ENCODE peak calls at places on chromosomes 5 and 9, in eight cellular contexts. One of them, this sample, is unnamed.

GRCh38 chr9:72363908-72364678 is 915 bp downstream of the ZFAND5 start:
- DNase-seq in stimulated activated CD4-positive, alpha-beta T cell treated with anti-CD3 and anti-CD28 coated beads, Interleukin-1b, Interleukin-23, amount 100 ng/mL, for 24 hours: peak
- DNase-seq in choroid plexus epithelial cell: peak
- DNase-seq in CD8-positive, alpha-beta T cell: peak
- DNase-seq in H7: peak
- DNase-seq in breast epithelium: peak
- DNase-seq in activated T-cell treated with anti-CD3 and anti-CD28 coated beads, Interleukin-2, amount 50 U/mL, for 4 hours: peak
- DNase-seq in activated effector memory CD4-positive, alpha-beta T cell treated with anti-CD3 and anti-CD28 coated beads, Interleukin-2, amount 50 U/mL, for 16 hours: peak
- DNase-seq in this sample: peak

GRCh38 chr9:98304381-98304780 is 48.9 kb upstream of the TBC1D2 start:
- DNase-seq in stimulated activated CD4-positive, alpha-beta T cell treated with anti-CD3 and anti-CD28 coated beads, Interleukin-1b, Interleukin-23, amount 100 ng/mL, for 24 hours: no peak
- DNase-seq in choroid plexus epithelial cell: no peak
- DNase-seq in CD8-positive, alpha-beta T cell: no peak
- DNase-seq in H7: no peak
- DNase-seq in breast epithelium: no peak
- DNase-seq in activated T-cell treated with anti-CD3 and anti-CD28 coated beads, Interleukin-2, amount 50 U/mL, for 4 hours: no peak
- DNase-seq in activated effector memory CD4-positive, alpha-beta T cell treated with anti-CD3 and anti-CD28 coated beads, Interleukin-2, amount 50 U/mL, for 16 hours: no peak
- DNase-seq in this sample: no peak

GRCh38 chr5:133962801-133963476 is 5.5 kb downstream of the C5orf15 start:
- DNase-seq in stimulated activated CD4-positive, alpha-beta T cell treated with anti-CD3 and anti-CD28 coated beads, Interleukin-1b, Interleukin-23, amount 100 ng/mL, for 24 hours: no peak
- DNase-seq in choroid plexus epithelial cell: peak
- DNase-seq in CD8-positive, alpha-beta T cell: no peak
- DNase-seq in H7: no peak
- DNase-seq in breast epithelium: no peak
- DNase-seq in activated T-cell treated with anti-CD3 and anti-CD28 coated beads, Interleukin-2, amount 50 U/mL, for 4 hours: no peak
- DNase-seq in activated effector memory CD4-positive, alpha-beta T cell treated with anti-CD3 and anti-CD28 coated beads, Interleukin-2, amount 50 U/mL, for 16 hours: no peak
- DNase-seq in this sample: no peak

GRCh38 chr5:68070641-68071191 is 144.8 kb upstream of the PIK3R1 start:
- DNase-seq in stimulated activated CD4-positive, alpha-beta T cell treated with anti-CD3 and anti-CD28 coated beads, Interleukin-1b, Interleukin-23, amount 100 ng/mL, for 24 hours: no peak
- DNase-seq in choroid plexus epithelial cell: no peak
- DNase-seq in CD8-positive, alpha-beta T cell: no peak
- DNase-seq in H7: no peak
- DNase-seq in breast epithelium: no peak
- DNase-seq in activated T-cell treated with anti-CD3 and anti-CD28 coated beads, Interleukin-2, amount 50 U/mL, for 4 hours: no peak
- DNase-seq in activated effector memory CD4-positive, alpha-beta T cell treated with anti-CD3 and anti-CD28 coated beads, Interleukin-2, amount 50 U/mL, for 16 hours: no peak
- DNase-seq in this sample: no peak

GRCh38 chr5:93675458-93676450 is 65.6 kb downstream of the POU5F2 start:
- DNase-seq in stimulated activated CD4-positive, alpha-beta T cell treated with anti-CD3 and anti-CD28 coated beads, Interleukin-1b, Interleukin-23, amount 100 ng/mL, for 24 hours: no peak
- DNase-seq in choroid plexus epithelial cell: no peak
- DNase-seq in CD8-positive, alpha-beta T cell: no peak
- DNase-seq in H7: no peak
- DNase-seq in breast epithelium: no peak
- DNase-seq in activated T-cell treated with anti-CD3 and anti-CD28 coated beads, Interleukin-2, amount 50 U/mL, for 4 hours: no peak
- DNase-seq in activated effector memory CD4-positive, alpha-beta T cell treated with anti-CD3 and anti-CD28 coated beads, Interleukin-2, amount 50 U/mL, for 16 hours: no peak
- DNase-seq in this sample: no peak

GRCh38 chr5:90015584-90016018 is 394.0 kb downstream of the CETN3 start:
- DNase-seq in stimulated activated CD4-positive, alpha-beta T cell treated with anti-CD3 and anti-CD28 coated beads, Interleukin-1b, Interleukin-23, amount 100 ng/mL, for 24 hours: no peak
- DNase-seq in choroid plexus epithelial cell: peak
- DNase-seq in CD8-positive, alpha-beta T cell: no peak
- DNase-seq in H7: peak
- DNase-seq in breast epithelium: no peak
- DNase-seq in activated T-cell treated with anti-CD3 and anti-CD28 coated beads, Interleukin-2, amount 50 U/mL, for 4 hours: no peak
- DNase-seq in activated effector memory CD4-positive, alpha-beta T cell treated with anti-CD3 and anti-CD28 coated beads, Interleukin-2, amount 50 U/mL, for 16 hours: no peak
- DNase-seq in this sample: peak

GRCh38 chr9:124618476-124618875 is 111.3 kb upstream of the NR5A1 start:
- DNase-seq in stimulated activated CD4-positive, alpha-beta T cell treated with anti-CD3 and anti-CD28 coated beads, Interleukin-1b, Interleukin-23, amount 100 ng/mL, for 24 hours: no peak
- DNase-seq in choroid plexus epithelial cell: no peak
- DNase-seq in CD8-positive, alpha-beta T cell: no peak
- DNase-seq in H7: no peak
- DNase-seq in breast epithelium: no peak
- DNase-seq in activated T-cell treated with anti-CD3 and anti-CD28 coated beads, Interleukin-2, amount 50 U/mL, for 4 hours: no peak
- DNase-seq in activated effector memory CD4-positive, alpha-beta T cell treated with anti-CD3 and anti-CD28 coated beads, Interleukin-2, amount 50 U/mL, for 16 hours: no peak
- DNase-seq in this sample: no peak

GRCh38 chr5:1122511-1123284 is 10.8 kb upstream of the SLC12A7 start:
- DNase-seq in stimulated activated CD4-positive, alpha-beta T cell treated with anti-CD3 and anti-CD28 coated beads, Interleukin-1b, Interleukin-23, amount 100 ng/mL, for 24 hours: no peak
- DNase-seq in choroid plexus epithelial cell: no peak
- DNase-seq in CD8-positive, alpha-beta T cell: no peak
- DNase-seq in H7: no peak
- DNase-seq in breast epithelium: no peak
- DNase-seq in activated T-cell treated with anti-CD3 and anti-CD28 coated beads, Interleukin-2, amount 50 U/mL, for 4 hours: no peak
- DNase-seq in activated effector memory CD4-positive, alpha-beta T cell treated with anti-CD3 and anti-CD28 coated beads, Interleukin-2, amount 50 U/mL, for 16 hours: no peak
- DNase-seq in this sample: no peak

GRCh38 chr5:154648706-154649105 is 106.5 kb upstream of the LARP1 start:
- DNase-seq in stimulated activated CD4-positive, alpha-beta T cell treated with anti-CD3 and anti-CD28 coated beads, Interleukin-1b, Interleukin-23, amount 100 ng/mL, for 24 hours: no peak
- DNase-seq in choroid plexus epithelial cell: peak
- DNase-seq in CD8-positive, alpha-beta T cell: no peak
- DNase-seq in H7: no peak
- DNase-seq in breast epithelium: no peak
- DNase-seq in activated T-cell treated with anti-CD3 and anti-CD28 coated beads, Interleukin-2, amount 50 U/mL, for 4 hours: no peak
- DNase-seq in activated effector memory CD4-positive, alpha-beta T cell treated with anti-CD3 and anti-CD28 coated beads, Interleukin-2, amount 50 U/mL, for 16 hours: peak
- DNase-seq in this sample: no peak

GRCh38 chr9:7983361-7983974 is 183.9 kb upstream of the DMAC1 start:
- DNase-seq in stimulated activated CD4-positive, alpha-beta T cell treated with anti-CD3 and anti-CD28 coated beads, Interleukin-1b, Interleukin-23, amount 100 ng/mL, for 24 hours: no peak
- DNase-seq in choroid plexus epithelial cell: no peak
- DNase-seq in CD8-positive, alpha-beta T cell: no peak
- DNase-seq in H7: no peak
- DNase-seq in breast epithelium: no peak
- DNase-seq in activated T-cell treated with anti-CD3 and anti-CD28 coated beads, Interleukin-2, amount 50 U/mL, for 4 hours: no peak
- DNase-seq in activated effector memory CD4-positive, alpha-beta T cell treated with anti-CD3 and anti-CD28 coated beads, Interleukin-2, amount 50 U/mL, for 16 hours: no peak
- DNase-seq in this sample: no peak

GRCh38 chr9:70021026-70021571 is 22.5 kb upstream of the MAMDC2 start:
- DNase-seq in stimulated activated CD4-positive, alpha-beta T cell treated with anti-CD3 and anti-CD28 coated beads, Interleukin-1b, Interleukin-23, amount 100 ng/mL, for 24 hours: no peak
- DNase-seq in choroid plexus epithelial cell: peak
- DNase-seq in CD8-positive, alpha-beta T cell: no peak
- DNase-seq in H7: no peak
- DNase-seq in breast epithelium: no peak
- DNase-seq in activated T-cell treated with anti-CD3 and anti-CD28 coated beads, Interleukin-2, amount 50 U/mL, for 4 hours: no peak
- DNase-seq in activated effector memory CD4-positive, alpha-beta T cell treated with anti-CD3 and anti-CD28 coated beads, Interleukin-2, amount 50 U/mL, for 16 hours: no peak
- DNase-seq in this sample: no peak

GRCh38 chr9:80143899-80144298 is 572.1 kb downstream of the TLE4 start:
- DNase-seq in stimulated activated CD4-positive, alpha-beta T cell treated with anti-CD3 and anti-CD28 coated beads, Interleukin-1b, Interleukin-23, amount 100 ng/mL, for 24 hours: no peak
- DNase-seq in choroid plexus epithelial cell: no peak
- DNase-seq in CD8-positive, alpha-beta T cell: no peak
- DNase-seq in H7: no peak
- DNase-seq in breast epithelium: no peak
- DNase-seq in activated T-cell treated with anti-CD3 and anti-CD28 coated beads, Interleukin-2, amount 50 U/mL, for 4 hours: no peak
- DNase-seq in activated effector memory CD4-positive, alpha-beta T cell treated with anti-CD3 and anti-CD28 coated beads, Interleukin-2, amount 50 U/mL, for 16 hours: no peak
- DNase-seq in this sample: no peak

GRCh38 chr9:134234001-134234660 is 69.8 kb upstream of the RNU6ATAC start:
- DNase-seq in stimulated activated CD4-positive, alpha-beta T cell treated with anti-CD3 and anti-CD28 coated beads, Interleukin-1b, Interleukin-23, amount 100 ng/mL, for 24 hours: no peak
- DNase-seq in choroid plexus epithelial cell: no peak
- DNase-seq in CD8-positive, alpha-beta T cell: no peak
- DNase-seq in H7: no peak
- DNase-seq in breast epithelium: no peak
- DNase-seq in activated T-cell treated with anti-CD3 and anti-CD28 coated beads, Interleukin-2, amount 50 U/mL, for 4 hours: no peak
- DNase-seq in activated effector memory CD4-positive, alpha-beta T cell treated with anti-CD3 and anti-CD28 coated beads, Interleukin-2, amount 50 U/mL, for 16 hours: no peak
- DNase-seq in this sample: no peak

GRCh38 chr9:120583958-120584369 is 4.0 kb upstream of the CDK5RAP2 start:
- DNase-seq in stimulated activated CD4-positive, alpha-beta T cell treated with anti-CD3 and anti-CD28 coated beads, Interleukin-1b, Interleukin-23, amount 100 ng/mL, for 24 hours: no peak
- DNase-seq in choroid plexus epithelial cell: peak
- DNase-seq in CD8-positive, alpha-beta T cell: no peak
- DNase-seq in H7: no peak
- DNase-seq in breast epithelium: no peak
- DNase-seq in activated T-cell treated with anti-CD3 and anti-CD28 coated beads, Interleukin-2, amount 50 U/mL, for 4 hours: no peak
- DNase-seq in activated effector memory CD4-positive, alpha-beta T cell treated with anti-CD3 and anti-CD28 coated beads, Interleukin-2, amount 50 U/mL, for 16 hours: peak
- DNase-seq in this sample: peak

GRCh38 chr5:94431696-94432095 is 186.7 kb downstream of the KIAA0825 start:
- DNase-seq in stimulated activated CD4-positive, alpha-beta T cell treated with anti-CD3 and anti-CD28 coated beads, Interleukin-1b, Interleukin-23, amount 100 ng/mL, for 24 hours: no peak
- DNase-seq in choroid plexus epithelial cell: peak
- DNase-seq in CD8-positive, alpha-beta T cell: no peak
- DNase-seq in H7: no peak
- DNase-seq in breast epithelium: no peak
- DNase-seq in activated T-cell treated with anti-CD3 and anti-CD28 coated beads, Interleukin-2, amount 50 U/mL, for 4 hours: no peak
- DNase-seq in activated effector memory CD4-positive, alpha-beta T cell treated with anti-CD3 and anti-CD28 coated beads, Interleukin-2, amount 50 U/mL, for 16 hours: no peak
- DNase-seq in this sample: no peak

GRCh38 chr5:139157556-139157955 is 40.6 kb downstream of the SIL1 start:
- DNase-seq in stimulated activated CD4-positive, alpha-beta T cell treated with anti-CD3 and anti-CD28 coated beads, Interleukin-1b, Interleukin-23, amount 100 ng/mL, for 24 hours: no peak
- DNase-seq in choroid plexus epithelial cell: no peak
- DNase-seq in CD8-positive, alpha-beta T cell: no peak
- DNase-seq in H7: no peak
- DNase-seq in breast epithelium: no peak
- DNase-seq in activated T-cell treated with anti-CD3 and anti-CD28 coated beads, Interleukin-2, amount 50 U/mL, for 4 hours: no peak
- DNase-seq in activated effector memory CD4-positive, alpha-beta T cell treated with anti-CD3 and anti-CD28 coated beads, Interleukin-2, amount 50 U/mL, for 16 hours: no peak
- DNase-seq in this sample: no peak

GRCh38 chr5:124789104-124789605 is 42.7 kb upstream of the ZNF608 start:
- DNase-seq in stimulated activated CD4-positive, alpha-beta T cell treated with anti-CD3 and anti-CD28 coated beads, Interleukin-1b, Interleukin-23, amount 100 ng/mL, for 24 hours: no peak
- DNase-seq in choroid plexus epithelial cell: peak
- DNase-seq in CD8-positive, alpha-beta T cell: no peak
- DNase-seq in H7: no peak
- DNase-seq in breast epithelium: no peak
- DNase-seq in activated T-cell treated with anti-CD3 and anti-CD28 coated beads, Interleukin-2, amount 50 U/mL, for 4 hours: no peak
- DNase-seq in activated effector memory CD4-positive, alpha-beta T cell treated with anti-CD3 and anti-CD28 coated beads, Interleukin-2, amount 50 U/mL, for 16 hours: no peak
- DNase-seq in this sample: no peak

GRCh38 chr5:131538177-131538593 is 96.8 kb downstream of the RAPGEF6 start:
- DNase-seq in stimulated activated CD4-positive, alpha-beta T cell treated with anti-CD3 and anti-CD28 coated beads, Interleukin-1b, Interleukin-23, amount 100 ng/mL, for 24 hours: no peak
- DNase-seq in choroid plexus epithelial cell: peak
- DNase-seq in CD8-positive, alpha-beta T cell: no peak
- DNase-seq in H7: no peak
- DNase-seq in breast epithelium: no peak
- DNase-seq in activated T-cell treated with anti-CD3 and anti-CD28 coated beads, Interleukin-2, amount 50 U/mL, for 4 hours: no peak
- DNase-seq in activated effector memory CD4-positive, alpha-beta T cell treated with anti-CD3 and anti-CD28 coated beads, Interleukin-2, amount 50 U/mL, for 16 hours: no peak
- DNase-seq in this sample: no peak

GRCh38 chr9:88578486-88579362 is 43.7 kb downstream of the NXNL2 start:
- DNase-seq in stimulated activated CD4-positive, alpha-beta T cell treated with anti-CD3 and anti-CD28 coated beads, Interleukin-1b, Interleukin-23, amount 100 ng/mL, for 24 hours: peak
- DNase-seq in choroid plexus epithelial cell: peak
- DNase-seq in CD8-positive, alpha-beta T cell: peak
- DNase-seq in H7: peak
- DNase-seq in breast epithelium: peak
- DNase-seq in activated T-cell treated with anti-CD3 and anti-CD28 coated beads, Interleukin-2, amount 50 U/mL, for 4 hours: peak
- DNase-seq in activated effector memory CD4-positive, alpha-beta T cell treated with anti-CD3 and anti-CD28 coated beads, Interleukin-2, amount 50 U/mL, for 16 hours: peak
- DNase-seq in this sample: peak

GRCh38 chr5:154131817-154132216 is 58.7 kb upstream of the GALNT10 start:
- DNase-seq in stimulated activated CD4-positive, alpha-beta T cell treated with anti-CD3 and anti-CD28 coated beads, Interleukin-1b, Interleukin-23, amount 100 ng/mL, for 24 hours: no peak
- DNase-seq in choroid plexus epithelial cell: no peak
- DNase-seq in CD8-positive, alpha-beta T cell: no peak
- DNase-seq in H7: no peak
- DNase-seq in breast epithelium: no peak
- DNase-seq in activated T-cell treated with anti-CD3 and anti-CD28 coated beads, Interleukin-2, amount 50 U/mL, for 4 hours: no peak
- DNase-seq in activated effector memory CD4-positive, alpha-beta T cell treated with anti-CD3 and anti-CD28 coated beads, Interleukin-2, amount 50 U/mL, for 16 hours: no peak
- DNase-seq in this sample: no peak

GRCh38 chr9:112129246-112129645 is 45.9 kb downstream of the SUSD1 start:
- DNase-seq in stimulated activated CD4-positive, alpha-beta T cell treated with anti-CD3 and anti-CD28 coated beads, Interleukin-1b, Interleukin-23, amount 100 ng/mL, for 24 hours: no peak
- DNase-seq in choroid plexus epithelial cell: no peak
- DNase-seq in CD8-positive, alpha-beta T cell: no peak
- DNase-seq in H7: no peak
- DNase-seq in breast epithelium: no peak
- DNase-seq in activated T-cell treated with anti-CD3 and anti-CD28 coated beads, Interleukin-2, amount 50 U/mL, for 4 hours: no peak
- DNase-seq in activated effector memory CD4-positive, alpha-beta T cell treated with anti-CD3 and anti-CD28 coated beads, Interleukin-2, amount 50 U/mL, for 16 hours: no peak
- DNase-seq in this sample: no peak

GRCh38 chr9:28648723-28649122 is 1075.4 kb upstream of the C9orf72 start:
- DNase-seq in stimulated activated CD4-positive, alpha-beta T cell treated with anti-CD3 and anti-CD28 coated beads, Interleukin-1b, Interleukin-23, amount 100 ng/mL, for 24 hours: no peak
- DNase-seq in choroid plexus epithelial cell: no peak
- DNase-seq in CD8-positive, alpha-beta T cell: no peak
- DNase-seq in H7: peak
- DNase-seq in breast epithelium: no peak
- DNase-seq in activated T-cell treated with anti-CD3 and anti-CD28 coated beads, Interleukin-2, amount 50 U/mL, for 4 hours: no peak
- DNase-seq in activated effector memory CD4-positive, alpha-beta T cell treated with anti-CD3 and anti-CD28 coated beads, Interleukin-2, amount 50 U/mL, for 16 hours: no peak
- DNase-seq in this sample: peak

GRCh38 chr9:123322771-123323481 is 33.1 kb upstream of the CRB2 start:
- DNase-seq in stimulated activated CD4-positive, alpha-beta T cell treated with anti-CD3 and anti-CD28 coated beads, Interleukin-1b, Interleukin-23, amount 100 ng/mL, for 24 hours: no peak
- DNase-seq in choroid plexus epithelial cell: no peak
- DNase-seq in CD8-positive, alpha-beta T cell: peak
- DNase-seq in H7: no peak
- DNase-seq in breast epithelium: no peak
- DNase-seq in activated T-cell treated with anti-CD3 and anti-CD28 coated beads, Interleukin-2, amount 50 U/mL, for 4 hours: peak
- DNase-seq in activated effector memory CD4-positive, alpha-beta T cell treated with anti-CD3 and anti-CD28 coated beads, Interleukin-2, amount 50 U/mL, for 16 hours: peak
- DNase-seq in this sample: no peak

GRCh38 chr9:123282343-123283047 is 14.1 kb upstream of the STRBP start:
- DNase-seq in stimulated activated CD4-positive, alpha-beta T cell treated with anti-CD3 and anti-CD28 coated beads, Interleukin-1b, Interleukin-23, amount 100 ng/mL, for 24 hours: no peak
- DNase-seq in choroid plexus epithelial cell: no peak
- DNase-seq in CD8-positive, alpha-beta T cell: no peak
- DNase-seq in H7: no peak
- DNase-seq in breast epithelium: no peak
- DNase-seq in activated T-cell treated with anti-CD3 and anti-CD28 coated beads, Interleukin-2, amount 50 U/mL, for 4 hours: no peak
- DNase-seq in activated effector memory CD4-positive, alpha-beta T cell treated with anti-CD3 and anti-CD28 coated beads, Interleukin-2, amount 50 U/mL, for 16 hours: no peak
- DNase-seq in this sample: no peak

GRCh38 chr5:36786613-36787012 is 90.0 kb upstream of the NIPBL start:
- DNase-seq in stimulated activated CD4-positive, alpha-beta T cell treated with anti-CD3 and anti-CD28 coated beads, Interleukin-1b, Interleukin-23, amount 100 ng/mL, for 24 hours: no peak
- DNase-seq in choroid plexus epithelial cell: no peak
- DNase-seq in CD8-positive, alpha-beta T cell: no peak
- DNase-seq in H7: no peak
- DNase-seq in breast epithelium: no peak
- DNase-seq in activated T-cell treated with anti-CD3 and anti-CD28 coated beads, Interleukin-2, amount 50 U/mL, for 4 hours: no peak
- DNase-seq in activated effector memory CD4-positive, alpha-beta T cell treated with anti-CD3 and anti-CD28 coated beads, Interleukin-2, amount 50 U/mL, for 16 hours: no peak
- DNase-seq in this sample: no peak

GRCh38 chr9:77743381-77743780 is 95.3 kb upstream of the GNA14 start:
- DNase-seq in stimulated activated CD4-positive, alpha-beta T cell treated with anti-CD3 and anti-CD28 coated beads, Interleukin-1b, Interleukin-23, amount 100 ng/mL, for 24 hours: no peak
- DNase-seq in choroid plexus epithelial cell: peak
- DNase-seq in CD8-positive, alpha-beta T cell: no peak
- DNase-seq in H7: no peak
- DNase-seq in breast epithelium: no peak
- DNase-seq in activated T-cell treated with anti-CD3 and anti-CD28 coated beads, Interleukin-2, amount 50 U/mL, for 4 hours: no peak
- DNase-seq in activated effector memory CD4-positive, alpha-beta T cell treated with anti-CD3 and anti-CD28 coated beads, Interleukin-2, amount 50 U/mL, for 16 hours: no peak
- DNase-seq in this sample: no peak

GRCh38 chr9:76528642-76529190 is 69.7 kb downstream of the GCNT1 start:
- DNase-seq in stimulated activated CD4-positive, alpha-beta T cell treated with anti-CD3 and anti-CD28 coated beads, Interleukin-1b, Interleukin-23, amount 100 ng/mL, for 24 hours: no peak
- DNase-seq in choroid plexus epithelial cell: no peak
- DNase-seq in CD8-positive, alpha-beta T cell: no peak
- DNase-seq in H7: no peak
- DNase-seq in breast epithelium: no peak
- DNase-seq in activated T-cell treated with anti-CD3 and anti-CD28 coated beads, Interleukin-2, amount 50 U/mL, for 4 hours: no peak
- DNase-seq in activated effector memory CD4-positive, alpha-beta T cell treated with anti-CD3 and anti-CD28 coated beads, Interleukin-2, amount 50 U/mL, for 16 hours: no peak
- DNase-seq in this sample: no peak

GRCh38 chr9:134173127-134174072 is 9.0 kb upstream of the RNU6ATAC start:
- DNase-seq in stimulated activated CD4-positive, alpha-beta T cell treated with anti-CD3 and anti-CD28 coated beads, Interleukin-1b, Interleukin-23, amount 100 ng/mL, for 24 hours: no peak
- DNase-seq in choroid plexus epithelial cell: no peak
- DNase-seq in CD8-positive, alpha-beta T cell: no peak
- DNase-seq in H7: no peak
- DNase-seq in breast epithelium: no peak
- DNase-seq in activated T-cell treated with anti-CD3 and anti-CD28 coated beads, Interleukin-2, amount 50 U/mL, for 4 hours: no peak
- DNase-seq in activated effector memory CD4-positive, alpha-beta T cell treated with anti-CD3 and anti-CD28 coated beads, Interleukin-2, amount 50 U/mL, for 16 hours: no peak
- DNase-seq in this sample: no peak